ENCODE peak calls at places on chromosomes 6 and 20, in eight cellular contexts. One of them, this sample, is unnamed.

GRCh38 chr20:3276400-3277015 is 37.5 kb upstream of the SLC4A11 start:
- DNase-seq in epithelial cell of esophagus: peak; percentile 28
- DNase-seq in activated T-cell treated with anti-CD3 and anti-CD28 coated beads for 48 hours: no peak
- DNase-seq in Ammon's horn: peak; percentile 37
- DNase-seq in LHCN-M2: peak; percentile 10
- DNase-seq in neural progenitor cell: peak; percentile 57
- DNase-seq in SW 1271: peak; percentile 52
- DNase-seq in HuH-7.5: peak; percentile 66
- DNase-seq in this sample: peak; percentile 23

GRCh38 chr6:16187185-16187584 is 51.2 kb upstream of the GMPR start:
- DNase-seq in neural progenitor cell: no peak
- DNase-seq in SW 1271: no peak
- DNase-seq in Ammon's horn: no peak
- DNase-seq in epithelial cell of esophagus: no peak
- DNase-seq in activated T-cell treated with anti-CD3 and anti-CD28 coated beads for 48 hours: no peak
- DNase-seq in LHCN-M2: no peak
- DNase-seq in HuH-7.5: no peak
- DNase-seq in this sample: no peak

GRCh38 chr6:166656269-166657206 is 29.5 kb upstream of the RPS6KA2 start:
- DNase-seq in LHCN-M2: no peak
- DNase-seq in neural progenitor cell: peak; percentile 23
- DNase-seq in HuH-7.5: no peak
- DNase-seq in SW 1271: no peak
- DNase-seq in epithelial cell of esophagus: peak; percentile 28
- DNase-seq in Ammon's horn: no peak
- DNase-seq in activated T-cell treated with anti-CD3 and anti-CD28 coated beads for 48 hours: no peak
- DNase-seq in this sample: peak; percentile 25

GRCh38 chr20:38700926-38701325 is 23.4 kb upstream of the SLC32A1 start:
- DNase-seq in HuH-7.5: no peak
- DNase-seq in neural progenitor cell: no peak
- DNase-seq in SW 1271: no peak
- DNase-seq in LHCN-M2: no peak
- DNase-seq in epithelial cell of esophagus: no peak
- DNase-seq in activated T-cell treated with anti-CD3 and anti-CD28 coated beads for 48 hours: no peak
- DNase-seq in Ammon's horn: no peak
- DNase-seq in this sample: no peak

GRCh38 chr6:111972714-111973678 is 80.9 kb upstream of the CCN6 start:
- DNase-seq in epithelial cell of esophagus: peak; percentile 92
- DNase-seq in HuH-7.5: no peak
- DNase-seq in neural progenitor cell: no peak
- DNase-seq in LHCN-M2: peak; percentile 93
- DNase-seq in activated T-cell treated with anti-CD3 and anti-CD28 coated beads for 48 hours: peak; percentile 46
- DNase-seq in SW 1271: peak; percentile 69
- DNase-seq in Ammon's horn: no peak
- DNase-seq in this sample: no peak

GRCh38 chr6:30814137-30815084 is 69.9 kb upstream of the DDR1 start:
- DNase-seq in LHCN-M2: peak; percentile 75
- DNase-seq in HuH-7.5: no peak
- DNase-seq in neural progenitor cell: no peak
- DNase-seq in Ammon's horn: no peak
- DNase-seq in SW 1271: peak; percentile 52
- DNase-seq in epithelial cell of esophagus: peak; percentile 91
- DNase-seq in activated T-cell treated with anti-CD3 and anti-CD28 coated beads for 48 hours: no peak
- DNase-seq in this sample: no peak

GRCh38 chr6:15464211-15464725 is 198.6 kb downstream of the DTNBP1 start:
- DNase-seq in neural progenitor cell: peak; percentile 55
- DNase-seq in LHCN-M2: no peak
- DNase-seq in epithelial cell of esophagus: peak; percentile 43
- DNase-seq in activated T-cell treated with anti-CD3 and anti-CD28 coated beads for 48 hours: peak; percentile 22
- DNase-seq in Ammon's horn: no peak
- DNase-seq in SW 1271: peak; percentile 12
- DNase-seq in HuH-7.5: no peak
- DNase-seq in this sample: peak; percentile 71

GRCh38 chr20:16061394-16061793 is 511.9 kb downstream of the KIF16B start:
- DNase-seq in Ammon's horn: no peak
- DNase-seq in HuH-7.5: no peak
- DNase-seq in neural progenitor cell: no peak
- DNase-seq in epithelial cell of esophagus: no peak
- DNase-seq in activated T-cell treated with anti-CD3 and anti-CD28 coated beads for 48 hours: no peak
- DNase-seq in LHCN-M2: no peak
- DNase-seq in SW 1271: no peak
- DNase-seq in this sample: no peak

GRCh38 chr6:7721654-7722053 is 4.2 kb upstream of the BMP6 start:
- DNase-seq in neural progenitor cell: no peak
- DNase-seq in epithelial cell of esophagus: peak; percentile 55
- DNase-seq in SW 1271: peak; percentile 69
- DNase-seq in HuH-7.5: no peak
- DNase-seq in Ammon's horn: peak; percentile 38
- DNase-seq in activated T-cell treated with anti-CD3 and anti-CD28 coated beads for 48 hours: no peak
- DNase-seq in LHCN-M2: peak; percentile 36
- DNase-seq in this sample: no peak

GRCh38 chr6:168156742-168157265 is 77.8 kb upstream of the FRMD1 start:
- DNase-seq in activated T-cell treated with anti-CD3 and anti-CD28 coated beads for 48 hours: no peak
- DNase-seq in HuH-7.5: no peak
- DNase-seq in Ammon's horn: no peak
- DNase-seq in LHCN-M2: no peak
- DNase-seq in SW 1271: no peak
- DNase-seq in neural progenitor cell: no peak
- DNase-seq in epithelial cell of esophagus: no peak
- DNase-seq in this sample: no peak

GRCh38 chr6:437042-437402 is 45.5 kb downstream of the IRF4 start:
- DNase-seq in SW 1271: no peak
- DNase-seq in activated T-cell treated with anti-CD3 and anti-CD28 coated beads for 48 hours: no peak
- DNase-seq in HuH-7.5: no peak
- DNase-seq in epithelial cell of esophagus: no peak
- DNase-seq in neural progenitor cell: no peak
- DNase-seq in Ammon's horn: no peak
- DNase-seq in LHCN-M2: peak; percentile 73
- DNase-seq in this sample: no peak

This sample was measured in WTC11.